ENCODE peak calls at places on chromosomes 5 and 9, in four cellular contexts. One of them, this sample, is unnamed.
A peak's percentile ranks its signal among the peaks of the same experiment; 100 is the strongest.

GRCh38 chr9:124428751-124429529 is 13.7 kb upstream of the PSMB7 start:
- DNase-seq in colonic mucosa: no peak
- DNase-seq in adipocyte: no peak
- DNase-seq in cardiac muscle cell: no peak
- DNase-seq in this sample: no peak

GRCh38 chr5:81154725-81155124 is 78.4 kb upstream of the CKMT2 start:
- DNase-seq in colonic mucosa: no peak
- DNase-seq in adipocyte: no peak
- DNase-seq in cardiac muscle cell: no peak
- DNase-seq in this sample: no peak

GRCh38 chr5:110377411-110378392 is 348.8 kb downstream of the TMEM232 start:
- DNase-seq in colonic mucosa: no peak
- DNase-seq in adipocyte: peak; percentile 74
- DNase-seq in cardiac muscle cell: peak; percentile 12
- DNase-seq in this sample: no peak

GRCh38 chr5:91443761-91444467 is 60.8 kb upstream of the ARRDC3 start:
- DNase-seq in colonic mucosa: no peak
- DNase-seq in adipocyte: no peak
- DNase-seq in cardiac muscle cell: no peak
- DNase-seq in this sample: no peak

GRCh38 chr9:134704499-134704898 is 62.9 kb downstream of the COL5A1 start:
- DNase-seq in colonic mucosa: no peak
- DNase-seq in adipocyte: no peak
- DNase-seq in cardiac muscle cell: no peak
- DNase-seq in this sample: no peak

GRCh38 chr5:32725994-32726659 is 15.0 kb downstream of the NPR3 start:
- DNase-seq in colonic mucosa: no peak
- DNase-seq in adipocyte: no peak
- DNase-seq in cardiac muscle cell: no peak
- DNase-seq in this sample: no peak

GRCh38 chr5:160466889-160467554 is 45.4 kb downstream of the PTTG1 start:
- DNase-seq in colonic mucosa: no peak
- DNase-seq in adipocyte: peak; percentile 35
- DNase-seq in cardiac muscle cell: no peak
- DNase-seq in this sample: no peak

GRCh38 chr5:29939988-29940387 is 1253.5 kb upstream of the CDH6 start:
- DNase-seq in colonic mucosa: no peak
- DNase-seq in adipocyte: no peak
- DNase-seq in cardiac muscle cell: no peak
- DNase-seq in this sample: no peak

GRCh38 chr9:124500028-124500795 is 7.0 kb downstream of the NR5A1 start:
- DNase-seq in colonic mucosa: no peak
- DNase-seq in adipocyte: no peak
- DNase-seq in cardiac muscle cell: no peak
- DNase-seq in this sample: no peak

GRCh38 chr5:17803976-17804375 is 169.7 kb downstream of the TAF11L14 start:
- DNase-seq in colonic mucosa: no peak
- DNase-seq in adipocyte: no peak
- DNase-seq in cardiac muscle cell: no peak
- DNase-seq in this sample: no peak

GRCh38 chr5:24623018-24623417 is 21.8 kb downstream of the CDH10 start:
- DNase-seq in colonic mucosa: no peak
- DNase-seq in adipocyte: no peak
- DNase-seq in cardiac muscle cell: peak; percentile 14
- DNase-seq in this sample: no peak

GRCh38 chr5:144332265-144332664 is 161.6 kb downstream of the KCTD16 start:
- DNase-seq in colonic mucosa: no peak
- DNase-seq in adipocyte: no peak
- DNase-seq in cardiac muscle cell: no peak
- DNase-seq in this sample: peak; percentile 54

GRCh38 chr9:135745686-135746324 is 43.8 kb downstream of the KCNT1 start:
- DNase-seq in colonic mucosa: no peak
- DNase-seq in adipocyte: no peak
- DNase-seq in cardiac muscle cell: no peak
- DNase-seq in this sample: no peak

GRCh38 chr9:127977877-127978647 is 2.7 kb downstream of the EEIG1 start:
- DNase-seq in colonic mucosa: peak; percentile 74
- DNase-seq in adipocyte: peak; percentile 84
- DNase-seq in cardiac muscle cell: peak; percentile 87
- DNase-seq in this sample: peak; percentile 67

GRCh38 chr9:87498046-87498815 is 564 bp downstream of the DAPK1 start:
- DNase-seq in colonic mucosa: peak; percentile 43
- DNase-seq in adipocyte: peak; percentile 84
- DNase-seq in cardiac muscle cell: peak; percentile 85
- DNase-seq in this sample: peak; percentile 70

GRCh38 chr5:153530357-153531143 is 40.1 kb downstream of the GRIA1 start:
- DNase-seq in colonic mucosa: no peak
- DNase-seq in adipocyte: no peak
- DNase-seq in cardiac muscle cell: no peak
- DNase-seq in this sample: no peak

GRCh38 chr9:83130541-83130940 is 67.6 kb upstream of the RASEF start:
- DNase-seq in colonic mucosa: no peak
- DNase-seq in adipocyte: no peak
- DNase-seq in cardiac muscle cell: no peak
- DNase-seq in this sample: no peak

GRCh38 chr5:176741566-176742211 is 68.7 kb upstream of the UNC5A start:
- DNase-seq in colonic mucosa: peak; percentile 8
- DNase-seq in adipocyte: no peak
- DNase-seq in cardiac muscle cell: no peak
- DNase-seq in this sample: no peak

GRCh38 chr9:4796988-4797956 is 4.5 kb downstream of the RCL1 start:
- DNase-seq in colonic mucosa: peak; percentile 39
- DNase-seq in adipocyte: peak; percentile 64
- DNase-seq in cardiac muscle cell: peak; percentile 63
- DNase-seq in this sample: no peak

GRCh38 chr5:83789376-83789775 is 68.7 kb upstream of the HAPLN1 start:
- DNase-seq in colonic mucosa: no peak
- DNase-seq in adipocyte: no peak
- DNase-seq in cardiac muscle cell: peak; percentile 27
- DNase-seq in this sample: no peak

GRCh38 chr5:142826741-142827492 is 56.7 kb downstream of the ARHGAP26 start:
- DNase-seq in colonic mucosa: no peak
- DNase-seq in adipocyte: peak; percentile 66
- DNase-seq in cardiac muscle cell: no peak
- DNase-seq in this sample: no peak

GRCh38 chr5:173627860-173628392 is 11.5 kb upstream of the BOD1 start:
- DNase-seq in colonic mucosa: no peak
- DNase-seq in adipocyte: no peak
- DNase-seq in cardiac muscle cell: no peak
- DNase-seq in this sample: no peak

GRCh38 chr5:177036921-177037320 is 14.4 kb downstream of the ZNF346 start:
- DNase-seq in colonic mucosa: no peak
- DNase-seq in adipocyte: no peak
- DNase-seq in cardiac muscle cell: no peak
- DNase-seq in this sample: no peak

GRCh38 chr9:99463144-99463543 is 241.1 kb downstream of the SEC61B start:
- DNase-seq in colonic mucosa: no peak
- DNase-seq in adipocyte: no peak
- DNase-seq in cardiac muscle cell: no peak
- DNase-seq in this sample: no peak

GRCh38 chr5:122849746-122850145 is 4.3 kb downstream of the SNX24 start:
- DNase-seq in colonic mucosa: no peak
- DNase-seq in adipocyte: no peak
- DNase-seq in cardiac muscle cell: peak; percentile 13
- DNase-seq in this sample: no peak

GRCh38 chr5:179648410-179648809 is 24.9 kb upstream of the HNRNPH1 start:
- DNase-seq in colonic mucosa: no peak
- DNase-seq in adipocyte: no peak
- DNase-seq in cardiac muscle cell: no peak
- DNase-seq in this sample: no peak

GRCh38 chr5:44914221-44914620 is 105.5 kb downstream of the MRPS30 start:
- DNase-seq in colonic mucosa: no peak
- DNase-seq in adipocyte: no peak
- DNase-seq in cardiac muscle cell: no peak
- DNase-seq in this sample: no peak

DNA sequence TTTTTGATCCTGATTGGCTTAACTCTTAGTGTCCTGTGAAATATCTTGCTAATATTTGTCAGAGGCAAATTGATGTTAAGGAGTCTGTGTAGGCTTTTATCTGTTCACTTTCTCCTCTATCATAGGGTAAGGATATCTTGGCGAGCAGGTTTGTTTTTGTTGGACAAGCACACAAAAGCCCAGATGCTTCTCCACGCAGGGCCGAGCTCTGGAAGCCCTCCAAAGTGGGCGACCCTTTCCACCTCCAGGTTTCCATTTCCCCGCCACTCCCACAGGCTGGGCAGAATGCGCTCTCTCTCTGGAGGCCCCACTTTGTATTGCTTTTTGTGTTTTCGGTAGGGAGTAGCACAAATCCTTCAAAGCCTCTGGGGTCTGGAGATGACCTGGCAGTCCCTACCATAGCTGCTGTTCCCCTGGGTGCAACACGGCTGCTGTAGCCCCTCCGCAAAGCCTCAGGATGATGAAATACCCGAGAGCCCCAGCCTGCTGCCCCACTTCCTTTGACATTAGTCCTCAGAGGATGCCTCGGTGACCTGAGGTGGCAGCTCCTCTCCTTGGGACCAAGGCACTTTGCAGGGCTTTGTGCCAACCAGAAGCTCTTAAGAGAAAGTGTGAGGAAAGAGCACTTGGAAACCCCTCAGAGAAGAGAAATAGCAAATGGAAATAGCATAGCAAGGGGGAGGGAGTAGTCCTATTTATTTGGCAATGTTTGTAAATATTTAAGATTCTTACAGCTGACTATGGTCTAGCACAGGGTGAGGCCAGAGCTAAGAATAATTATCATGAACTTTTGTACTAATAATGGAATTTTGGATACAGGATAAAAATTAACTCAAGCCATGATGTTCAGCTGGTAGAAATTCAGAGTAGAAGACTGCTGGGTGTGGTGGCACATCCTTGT is 122.8 kb downstream of the ARHGEF28 start:
- DNase-seq in colonic mucosa: no peak
- DNase-seq in adipocyte: peak; percentile 42
- DNase-seq in cardiac muscle cell: no peak
- DNase-seq in this sample: peak; percentile 39
- H3K9me3 ChIP-seq in colonic mucosa: no peaks in the 10 kb centered on the region
- H3K9me3 ChIP-seq in adipocyte: peaks cover 6% of the 10 kb centered on the region
- H3K9me3 ChIP-seq in cardiac muscle cell: no peaks in the 10 kb centered on the region
- H3K9me3 ChIP-seq in this sample: no peaks in the 10 kb centered on the region

GRCh38 chr5:158195811-158196210 is 336.9 kb upstream of the CLINT1 start:
- DNase-seq in colonic mucosa: no peak
- DNase-seq in adipocyte: no peak
- DNase-seq in cardiac muscle cell: no peak
- DNase-seq in this sample: no peak
- H3K9me3 ChIP-seq in colonic mucosa: no peaks in the 10 kb centered on the region
- H3K9me3 ChIP-seq in adipocyte: peaks cover 14% of the 10 kb centered on the region
- H3K9me3 ChIP-seq in cardiac muscle cell: no peaks in the 10 kb centered on the region
- H3K9me3 ChIP-seq in this sample: no peaks in the 10 kb centered on the region

GRCh38 chr9:75168270-75169185 is 80.2 kb downstream of the OSTF1 start:
- DNase-seq in colonic mucosa: no peak
- DNase-seq in adipocyte: peak; percentile 15
- DNase-seq in cardiac muscle cell: no peak
- DNase-seq in this sample: no peak

GRCh38 chr9:75167281-75167680 is 79.0 kb downstream of the OSTF1 start:
- DNase-seq in colonic mucosa: no peak
- DNase-seq in adipocyte: no peak
- DNase-seq in cardiac muscle cell: no peak
- DNase-seq in this sample: no peak

GRCh38 chr9:75164573-75164972 is 76.3 kb downstream of the OSTF1 start:
- DNase-seq in colonic mucosa: no peak
- DNase-seq in adipocyte: no peak
- DNase-seq in cardiac muscle cell: no peak
- DNase-seq in this sample: no peak

GRCh38 chr9:75161116-75161857 is 73.0 kb downstream of the OSTF1 start:
- DNase-seq in colonic mucosa: no peak
- DNase-seq in adipocyte: peak; percentile 34
- DNase-seq in cardiac muscle cell: no peak
- DNase-seq in this sample: no peak

GRCh38 chr9:75163764-75164163 is 75.5 kb downstream of the OSTF1 start:
- DNase-seq in colonic mucosa: no peak
- DNase-seq in adipocyte: no peak
- DNase-seq in cardiac muscle cell: no peak
- DNase-seq in this sample: no peak
- H3K9me3 ChIP-seq in colonic mucosa: no peaks in the 10 kb centered on the region
- H3K9me3 ChIP-seq in adipocyte: peaks cover 27% of the 10 kb centered on the region
- H3K9me3 ChIP-seq in cardiac muscle cell: no peaks in the 10 kb centered on the region
- H3K9me3 ChIP-seq in this sample: no peaks in the 10 kb centered on the region

DNA sequence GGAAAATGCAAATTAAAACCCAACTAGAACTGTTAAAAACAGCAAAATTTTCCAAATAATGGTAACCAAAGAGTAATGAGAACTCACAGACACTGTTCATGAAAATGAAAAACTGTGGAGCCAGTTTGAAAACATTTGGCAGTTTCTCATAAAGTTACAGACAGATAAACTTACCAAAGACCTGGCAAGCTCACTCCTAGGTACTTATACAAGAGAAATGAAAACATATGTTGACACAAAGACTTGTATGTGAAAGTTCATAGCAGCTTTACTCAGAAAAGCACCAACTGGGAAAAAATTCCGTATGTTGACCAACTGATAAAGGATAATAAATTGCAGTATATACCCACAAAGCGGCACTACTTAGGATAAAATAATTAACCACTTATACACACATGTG is 10.3 kb downstream of the ZNF782 start:
- DNase-seq in colonic mucosa: no peak
- DNase-seq in adipocyte: no peak
- DNase-seq in cardiac muscle cell: no peak
- DNase-seq in this sample: no peak
- H3K9me3 ChIP-seq in colonic mucosa: no peaks in the 10 kb centered on the region
- H3K9me3 ChIP-seq in adipocyte: peaks cover 96% of the 10 kb centered on the region
- H3K9me3 ChIP-seq in cardiac muscle cell: no peaks in the 10 kb centered on the region
- H3K9me3 ChIP-seq in this sample: no peaks in the 10 kb centered on the region

GRCh38 chr5:2464141-2464540 is 287.3 kb downstream of the IRX2 start:
- DNase-seq in colonic mucosa: no peak
- DNase-seq in adipocyte: no peak
- DNase-seq in cardiac muscle cell: no peak
- DNase-seq in this sample: no peak
- H3K9me3 ChIP-seq in colonic mucosa: no peaks in the 10 kb centered on the region
- H3K9me3 ChIP-seq in adipocyte: no peaks in the 10 kb centered on the region
- H3K9me3 ChIP-seq in cardiac muscle cell: no peaks in the 10 kb centered on the region
- H3K9me3 ChIP-seq in this sample: no peaks in the 10 kb centered on the region

DNA sequence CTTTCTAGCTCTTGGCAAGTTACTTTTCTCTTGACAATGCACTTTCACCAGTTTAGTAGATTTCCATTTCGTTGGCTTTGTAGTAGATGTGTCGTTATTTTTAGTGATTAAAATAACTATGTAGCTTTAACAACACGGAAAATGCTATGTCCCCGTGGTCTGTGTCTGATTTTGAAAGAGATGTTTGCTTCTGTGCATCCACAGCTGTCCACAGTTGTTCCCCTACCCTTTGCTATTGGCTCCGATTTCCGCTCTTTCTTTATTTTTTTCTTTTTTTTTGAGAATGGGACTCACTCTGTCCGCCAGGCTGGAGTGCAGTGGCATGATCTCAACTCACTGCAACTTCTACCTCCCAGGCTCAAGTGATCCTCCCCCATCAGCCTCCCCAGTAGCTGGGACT is 533.9 kb downstream of the IRX1 start:
- DNase-seq in colonic mucosa: no peak
- DNase-seq in adipocyte: no peak
- DNase-seq in cardiac muscle cell: no peak
- DNase-seq in this sample: no peak
- H3K9me3 ChIP-seq in colonic mucosa: no peaks in the 10 kb centered on the region
- H3K9me3 ChIP-seq in adipocyte: peaks cover 7% of the 10 kb centered on the region
- H3K9me3 ChIP-seq in cardiac muscle cell: no peaks in the 10 kb centered on the region
- H3K9me3 ChIP-seq in this sample: no peaks in the 10 kb centered on the region

This sample was measured in body of pancreas.